ENCODE peak calls at places on chromosomes 13 and 19, in five cellular contexts. X is HepG2, Z is H1, U is K562, C is GM12878. G is an unnamed sample.

GRCh38 chr19:38394488-38394887 is 6.0 kb downstream of the SPRED3 start:
- DNase-seq in U (no peak), C (no peak), Z (peak; percentile 95), X (peak; percentile 56), G (no peak)

GRCh38 chr13:49530452-49530851 is 34.7 kb downstream of the PHF11 start:
- DNase-seq in Z (no peak), C (no peak), X (no peak), U (no peak), G (no peak)

GRCh38 chr13:33322474-33322827 is 36.9 kb upstream of the STARD13 start:
- DNase-seq in X (no peak), Z (no peak), U (no peak), C (no peak), G (no peak)

GRCh38 chr19:9981406-9982260 is 28.7 kb downstream of the COL5A3 start:
- DNase-seq in X (no peak), Z (no peak), U (no peak), C (no peak), G (no peak)

GRCh38 chr19:42121666-42122069 is 10.6 kb downstream of the POU2F2 start:
- DNase-seq in C (peak; percentile 52), X (no peak), Z (no peak), U (no peak), G (no peak)

GRCh38 chr13:47289578-47289977 is 392.7 kb upstream of the HTR2A start:
- DNase-seq in X (peak; percentile 4), C (no peak), Z (no peak), U (no peak), G (no peak)

GRCh38 chr19:45876161-45876410 is 9.9 kb downstream of the IRF2BP1 start:
- DNase-seq in U (no peak), X (no peak), Z (no peak), C (no peak), G (no peak)

GRCh38 chr13:40053401-40053800 is 397.9 kb downstream of the COG6 start:
- DNase-seq in U (no peak), C (no peak), Z (no peak), X (no peak), G (no peak)

GRCh38 chr19:3606174-3606689 is 443 bp downstream of the TBXA2R start:
- DNase-seq in U (peak; percentile 71), C (no peak), Z (peak; percentile 62), X (no peak), G (peak; percentile 10)

GRCh38 chr13:57630661-57631606 is 610 bp upstream of the PCDH17 start:
- DNase-seq in U (no peak), C (no peak), X (no peak), Z (peak; percentile 49), G (no peak)

GRCh38 chr13:48415516-48415915 is 2.6 kb upstream of the LPAR6 start:
- DNase-seq in C (no peak), X (no peak), Z (no peak), U (no peak), G (no peak)
- TF ChIP-seq SRF in C (no peak), X (no peak), Z (no peak), U (no peak), G (no peak)

GRCh38 chr13:52003551-52003950 is 7.7 kb downstream of the ATP7B start:
- DNase-seq in Z (no peak), X (no peak), C (no peak), U (no peak), G (no peak)

GRCh38 chr13:51999525-51999924 is 11.7 kb downstream of the ATP7B start:
- DNase-seq in X (no peak), C (no peak), Z (no peak), U (no peak), G (no peak)

GRCh38 chr13:52002361-52002760 is 8.9 kb downstream of the ATP7B start:
- DNase-seq in U (no peak), X (no peak), Z (no peak), C (no peak), G (no peak)

GRCh38 chr13:51998723-51999471 is 12.4 kb downstream of the ATP7B start:
- DNase-seq in U (no peak), Z (no peak), X (peak; percentile 77), C (no peak), G (no peak)

DNA sequence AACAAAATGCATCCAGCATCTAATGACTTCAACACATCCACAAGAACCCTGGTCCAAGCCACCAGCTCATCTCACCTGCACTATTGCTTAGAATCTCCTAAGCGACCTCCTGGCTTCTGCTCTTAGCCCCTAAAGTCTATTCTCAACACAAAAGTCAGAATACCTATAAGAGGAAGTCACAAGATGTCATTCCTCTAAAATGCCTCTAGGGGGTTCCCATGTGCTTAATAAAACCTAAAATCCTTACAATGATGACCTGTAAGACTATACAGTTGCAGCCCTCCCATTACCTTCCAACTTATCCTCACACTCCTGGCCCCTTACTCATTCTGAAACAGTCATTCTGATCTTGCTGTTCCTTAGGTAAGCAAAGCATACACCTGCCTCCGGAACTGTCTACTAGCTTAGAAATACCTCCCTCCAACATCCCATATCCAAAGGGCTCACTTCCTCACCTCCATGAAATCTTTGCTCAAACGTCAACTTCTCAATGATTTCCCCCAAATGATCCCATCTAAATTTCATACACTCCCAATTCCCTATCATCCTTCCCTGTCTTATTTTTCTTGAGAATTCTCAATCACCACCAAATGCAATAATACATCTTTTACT is 10.0 kb downstream of the ATP7B start:
- DNase-seq in X (peak; percentile 59), U (peak; percentile 32), C (no peak), Z (no peak), G (peak; percentile 32)
- TF ChIP-seq SRF in X (no peak), U (no peak), C (no peak), Z (no peak), G (no peak)

GRCh38 chr19:40242480-40242879 is 16.0 kb upstream of the CCNP start:
- DNase-seq in X (no peak), C (no peak), Z (no peak), U (no peak), G (no peak)
- TF ChIP-seq SRF in X (no peak), C (no peak), Z (no peak), U (no peak), G (no peak)

DNA sequence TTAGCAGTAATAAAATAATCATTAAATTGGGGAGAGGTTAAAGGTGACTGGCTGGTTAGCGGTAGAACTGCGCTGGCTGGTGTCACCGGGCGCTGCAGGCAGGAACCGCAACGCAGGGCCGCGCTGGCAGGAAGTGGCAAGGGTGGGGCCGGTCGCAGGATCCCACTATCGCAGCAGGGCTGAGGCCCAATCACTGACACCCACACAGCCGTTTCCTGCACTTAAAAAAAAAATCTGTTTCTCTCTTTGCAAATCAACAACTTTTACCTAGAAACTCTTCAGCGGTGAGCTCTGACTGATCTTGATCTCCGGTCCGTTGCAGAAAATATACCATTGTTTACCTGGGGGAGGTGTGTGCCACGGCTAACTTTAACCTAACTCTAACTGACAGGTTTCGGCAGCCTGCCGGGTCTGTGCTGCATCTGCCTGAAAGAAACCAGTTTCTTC is 46.9 kb downstream of the KLF2 start:
- DNase-seq in Z (no peak), C (peak; percentile 79), X (no peak), U (peak; percentile 83), G (no peak)
- TF ChIP-seq SRF in Z (no peak), C (no peak), X (no peak), U (no peak), G (no peak)

DNA sequence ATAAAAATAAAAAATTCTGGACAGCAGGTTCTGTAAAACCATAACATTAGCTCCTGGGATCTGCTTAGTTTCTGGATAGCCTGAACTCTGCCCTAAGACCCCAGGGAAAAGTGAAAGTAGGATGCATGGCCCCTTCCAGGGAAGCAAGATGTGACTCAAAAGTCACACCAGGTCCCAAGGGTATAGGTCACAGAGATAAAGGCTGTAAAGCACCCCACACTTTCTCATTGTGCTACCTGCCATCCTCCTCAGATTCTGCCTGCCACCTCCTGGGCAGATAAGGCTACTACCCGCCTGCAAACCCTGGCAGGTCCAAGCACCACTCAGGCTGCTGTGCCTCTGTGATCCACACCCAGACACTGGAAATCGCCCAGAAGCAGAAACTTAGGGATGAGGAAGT is 20.6 kb downstream of the FFAR2 start:
- DNase-seq in C (peak; percentile 82), X (peak; percentile 54), Z (no peak), U (peak; percentile 45), G (peak; percentile 22)
- TF ChIP-seq SRF in C (no peak), X (no peak), Z (no peak), U (no peak), G (no peak)

GRCh38 chr13:21672811-21673591 is 2.1 kb downstream of the FGF9 start:
- DNase-seq in Z (no peak), X (no peak), U (no peak), C (no peak), G (no peak)

GRCh38 chr13:21673592-21674270 is 2.9 kb downstream of the FGF9 start:
- DNase-seq in Z (peak; percentile 82), C (no peak), U (peak; percentile 27), X (no peak), G (no peak)

GRCh38 chr13:21670883-21671792 is at the start of gene FGF9:
- DNase-seq in X (peak; percentile 31), Z (peak; percentile 83), C (peak; percentile 7), U (peak; percentile 76), G (peak; percentile 75)

GRCh38 chr13:21670006-21670882 is 629 bp upstream of the FGF9 start:
- DNase-seq in Z (no peak), U (peak; percentile 51), C (no peak), X (no peak), G (no peak)

DNA sequence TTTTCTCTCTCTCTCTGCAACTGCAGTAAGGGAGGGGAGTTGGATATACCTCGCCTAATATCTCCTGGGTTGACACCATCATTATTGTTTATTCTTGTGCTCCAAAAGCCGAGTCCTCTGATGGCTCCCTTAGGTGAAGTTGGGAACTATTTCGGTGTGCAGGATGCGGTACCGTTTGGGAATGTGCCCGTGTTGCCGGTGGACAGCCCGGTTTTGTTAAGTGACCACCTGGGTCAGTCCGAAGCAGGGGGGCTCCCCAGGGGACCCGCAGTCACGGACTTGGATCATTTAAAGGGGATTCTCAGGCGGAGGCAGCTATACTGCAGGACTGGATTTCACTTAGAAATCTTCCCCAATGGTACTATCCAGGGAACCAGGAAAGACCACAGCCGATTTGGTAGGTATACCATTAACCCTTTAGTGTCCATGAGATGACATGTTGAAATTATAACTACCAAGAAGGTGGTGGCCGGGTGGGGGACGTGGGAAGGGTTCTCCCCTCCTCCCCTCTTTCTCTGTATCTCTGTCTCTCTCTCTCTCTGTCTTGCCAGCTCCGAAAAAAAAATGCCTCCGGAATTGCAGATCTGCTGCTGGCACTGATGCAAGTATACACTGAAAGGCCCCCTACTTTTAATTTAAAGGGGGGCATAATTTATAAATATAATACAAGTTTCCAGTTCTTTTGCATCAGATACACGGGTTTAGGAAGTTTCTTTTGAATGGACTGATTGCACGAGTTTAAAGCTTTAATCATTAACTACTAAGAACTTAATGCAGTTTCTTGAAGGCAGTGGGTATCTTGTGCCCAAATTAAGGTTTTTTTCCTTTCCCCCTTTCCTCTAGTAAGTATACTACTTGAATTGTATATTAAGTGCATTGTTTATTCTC is 1.2 kb downstream of the FGF9 start:
- DNase-seq in U (no peak), Z (peak; percentile 52), C (no peak), X (no peak), G (no peak)
- TF ChIP-seq SRF in U (no peak), Z (no peak), C (no peak), X (no peak), G (no peak)

GRCh38 chr13:27918041-27918917 is 1.5 kb upstream of the PDX1 start:
- DNase-seq in X (no peak), C (no peak), U (no peak), Z (peak; percentile 55), G (no peak)
- TF ChIP-seq SRF in X (no peak), C (no peak), U (no peak), Z (no peak), G (no peak)

G was measured in HCT116.